ENCODE peak calls at places on chromosome 18, in four cellular contexts. C is uterus, T is psoas muscle, U is kidney. B is an unnamed sample.

GRCh38 chr18:48864876-48865275 is 85.9 kb downstream of the SMAD7 start:
- DNase-seq in U (peak), T (no peak), C (no peak), B (peak)

GRCh38 chr18:74222710-74223497 is 68.9 kb downstream of the CYB5A start:
- DNase-seq in U (no peak), C (no peak), T (no peak), B (no peak)

GRCh38 chr18:74226156-74226555 is 65.6 kb downstream of the CYB5A start:
- DNase-seq in C (no peak), U (no peak), T (no peak), B (no peak)

GRCh38 chr18:31722369-31722957 is 38.1 kb upstream of the B4GALT6 start:
- DNase-seq in T (peak), C (peak), U (no peak), B (no peak)

GRCh38 chr18:21315741-21316187 is 73.7 kb downstream of the GREB1L start:
- DNase-seq in C (no peak), U (no peak), T (no peak), B (no peak)

GRCh38 chr18:5543036-5543671 is 643 bp downstream of the EPB41L3 start:
- DNase-seq in U (peak), C (no peak), T (peak), B (no peak)

GRCh38 chr18:68991281-68991680 is 193.4 kb downstream of the CCDC102B start:
- DNase-seq in T (no peak), U (no peak), C (no peak), B (no peak)

GRCh38 chr18:36348331-36348730 is 50.8 kb downstream of the FHOD3 start:
- DNase-seq in C (no peak), T (no peak), U (peak), B (no peak)

GRCh38 chr18:45248240-45248903 is 366.9 kb upstream of the SLC14A2 start:
- DNase-seq in C (peak), T (no peak), U (no peak), B (no peak)

GRCh38 chr18:3466872-3467271 is 16.9 kb downstream of the TGIF1 start:
- DNase-seq in U (no peak), C (no peak), T (no peak), B (no peak)

GRCh38 chr18:58202406-58202730 is 158.3 kb downstream of the NEDD4L start:
- DNase-seq in U (peak), C (no peak), T (no peak), B (no peak)

GRCh38 chr18:49934457-49934856 is 121.1 kb upstream of the ACAA2 start:
- DNase-seq in C (no peak), T (no peak), U (no peak), B (no peak)

GRCh38 chr18:68466714-68467113 is 248.2 kb downstream of the TMX3 start:
- DNase-seq in T (no peak), C (no peak), U (no peak), B (no peak)

GRCh38 chr18:32770651-32771168 is 2.1 kb downstream of the KLHL14 start:
- DNase-seq in U (peak), T (no peak), C (no peak), B (no peak)

GRCh38 chr18:47883771-47884413 is 46.6 kb downstream of the SMAD2 start:
- DNase-seq in T (no peak), U (no peak), C (no peak), B (no peak)

GRCh38 chr18:47898055-47898454 is 32.4 kb downstream of the SMAD2 start:
- DNase-seq in T (no peak), U (no peak), C (no peak), B (no peak)

GRCh38 chr18:56962322-56962721 is 184.6 kb upstream of the BOD1L2 start:
- DNase-seq in C (no peak), U (no peak), T (no peak), B (no peak)

GRCh38 chr18:60232541-60232940 is 140.0 kb downstream of the MC4R start:
- DNase-seq in T (no peak), C (no peak), U (no peak), B (no peak)

GRCh38 chr18:62554083-62554815 is 31.4 kb downstream of the ZCCHC2 start:
- DNase-seq in C (no peak), T (no peak), U (no peak), B (no peak)

GRCh38 chr18:49858309-49859005 is 45.1 kb upstream of the ACAA2 start:
- DNase-seq in C (peak), T (peak), U (no peak), B (no peak)

DNA sequence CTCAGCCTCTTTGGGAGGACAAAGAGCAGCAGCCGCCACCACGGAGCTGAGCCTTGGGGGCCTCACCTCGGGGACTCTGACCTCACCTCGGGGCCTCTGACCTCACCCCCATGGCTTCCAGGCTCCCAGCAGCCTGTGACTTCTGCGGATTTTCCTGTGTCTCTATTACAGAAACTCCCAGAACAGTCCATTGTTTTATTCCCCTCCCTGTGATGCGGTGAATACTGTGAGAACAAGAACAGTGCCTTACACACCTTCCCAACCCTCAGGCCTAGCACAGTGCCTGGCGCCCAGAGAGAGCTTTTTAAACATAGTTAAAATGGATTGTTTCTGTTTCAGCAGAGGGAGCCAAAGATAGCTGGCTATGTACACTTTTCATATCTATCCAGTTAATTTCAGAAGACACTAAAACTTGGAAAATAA is 63.7 kb downstream of the MBP start:
- DNase-seq in U (no peak), T (peak), C (no peak), B (no peak)
- TF ChIP-seq CTCF in U (no peak), T (no peak), C (no peak), B (peak)

DNA sequence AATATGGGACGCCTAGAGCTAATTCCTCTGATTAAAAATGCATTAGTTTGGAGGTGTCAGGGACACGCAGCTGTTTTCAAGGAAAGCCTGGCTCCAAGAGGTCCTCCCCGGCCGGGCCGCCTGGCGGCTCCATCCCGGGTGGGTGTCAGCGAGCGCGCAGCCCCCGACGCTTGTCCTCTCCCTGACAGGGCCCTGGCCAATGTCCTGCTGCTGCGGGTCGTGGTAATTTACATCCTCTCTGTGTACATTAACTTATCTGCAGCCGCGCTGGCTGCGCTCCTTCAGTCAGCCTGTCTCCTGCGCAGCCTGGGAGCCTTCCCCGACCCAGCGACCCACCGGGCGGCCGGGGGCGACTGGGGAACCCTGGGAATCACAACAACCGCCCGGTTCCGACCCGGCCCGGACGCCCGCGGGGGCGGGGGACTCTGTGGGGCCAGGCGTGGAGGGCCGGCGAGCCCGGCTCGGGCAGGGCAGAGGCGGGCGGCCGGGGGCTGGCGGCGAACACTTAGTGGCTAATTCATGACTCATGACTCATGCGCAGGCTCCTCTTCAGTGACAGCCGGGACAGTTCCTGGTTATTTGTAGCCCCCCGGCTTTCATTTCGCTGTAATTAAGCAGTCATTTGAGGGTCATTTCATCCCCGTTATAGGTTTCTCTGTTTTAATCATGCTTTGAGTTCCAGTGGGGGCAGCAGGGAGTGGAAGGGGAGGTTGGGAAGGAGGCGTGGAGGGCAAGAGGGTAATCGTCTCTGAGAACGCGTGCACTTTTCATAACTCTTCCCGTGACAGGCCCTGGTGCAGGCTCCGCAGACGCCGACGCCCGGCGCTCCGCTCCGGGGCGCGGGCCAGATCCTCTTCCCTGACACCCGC is 141.9 kb upstream of the CTAGE1 start:
- DNase-seq in T (peak), U (peak), C (peak), B (no peak)
- TF ChIP-seq CTCF in T (no peak), U (no peak), C (peak), B (peak)

GRCh38 chr18:64017870-64018269 is 48.0 kb downstream of the SERPINB8 start:
- DNase-seq in C (no peak), U (no peak), T (no peak), B (no peak)
- TF ChIP-seq CTCF in C (no peak), U (peak), T (peak), B (peak)

GRCh38 chr18:41395695-41396094 is 559.3 kb upstream of the PIK3C3 start:
- DNase-seq in U (no peak), C (no peak), T (no peak), B (no peak)
- TF ChIP-seq CTCF in U (no peak), C (no peak), T (no peak), B (peak)

GRCh38 chr18:7191736-7192135 is 39.2 kb upstream of the LRRC30 start:
- DNase-seq in U (no peak), C (no peak), T (no peak), B (no peak)

GRCh38 chr18:7202119-7202680 is 28.7 kb upstream of the LRRC30 start:
- DNase-seq in C (no peak), T (no peak), U (no peak), B (no peak)

GRCh38 chr18:7201096-7201495 is 29.8 kb upstream of the LRRC30 start:
- DNase-seq in T (no peak), C (no peak), U (no peak), B (no peak)

GRCh38 chr18:7198326-7198725 is 32.6 kb upstream of the LRRC30 start:
- DNase-seq in C (no peak), T (no peak), U (no peak), B (no peak)

GRCh38 chr18:7196421-7196820 is 34.5 kb upstream of the LRRC30 start:
- DNase-seq in T (no peak), C (no peak), U (no peak), B (no peak)
- TF ChIP-seq CTCF in T (no peak), C (no peak), U (no peak), B (no peak)

GRCh38 chr18:78321402-78321801 is 658.2 kb upstream of the SALL3 start:
- DNase-seq in T (no peak), C (no peak), U (no peak), B (no peak)

GRCh38 chr18:78319264-78319663 is 660.4 kb upstream of the SALL3 start:
- DNase-seq in C (no peak), T (no peak), U (no peak), B (no peak)

GRCh38 chr18:78323453-78324230 is 656.0 kb upstream of the SALL3 start:
- DNase-seq in C (no peak), T (no peak), U (no peak), B (no peak)

GRCh38 chr18:78319934-78320333 is 659.7 kb upstream of the SALL3 start:
- DNase-seq in U (no peak), T (no peak), C (no peak), B (no peak)
- TF ChIP-seq CTCF in U (no peak), T (no peak), C (no peak), B (no peak)

DNA sequence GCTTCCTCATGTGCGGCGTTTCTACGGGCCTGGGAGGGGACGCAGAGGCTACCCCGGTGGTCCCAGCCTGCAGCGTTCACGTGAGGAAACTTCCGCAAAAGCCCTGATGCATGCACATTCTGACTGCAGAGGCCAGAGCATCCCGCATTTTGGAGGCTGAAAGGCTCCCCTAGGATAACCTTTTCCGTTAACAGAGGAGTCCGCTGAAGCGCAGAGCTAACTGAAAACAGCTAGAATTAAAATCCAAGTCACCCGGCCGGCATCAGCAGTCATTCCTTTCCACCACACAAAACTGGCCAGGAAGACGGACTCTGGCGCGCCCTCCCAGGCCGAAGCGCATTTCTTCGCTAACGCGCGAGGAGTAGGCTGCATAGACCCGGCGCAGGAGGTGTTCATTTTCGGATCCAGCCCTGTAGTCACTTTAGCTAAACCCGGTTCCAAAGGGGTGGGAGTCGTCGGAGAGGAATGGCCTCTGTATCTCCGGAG is 747 bp upstream of the TUBB6 start:
- DNase-seq in U (peak), C (peak), T (peak), B (no peak)
- TF ChIP-seq CTCF in U (no peak), C (peak), T (no peak), B (peak)

DNA sequence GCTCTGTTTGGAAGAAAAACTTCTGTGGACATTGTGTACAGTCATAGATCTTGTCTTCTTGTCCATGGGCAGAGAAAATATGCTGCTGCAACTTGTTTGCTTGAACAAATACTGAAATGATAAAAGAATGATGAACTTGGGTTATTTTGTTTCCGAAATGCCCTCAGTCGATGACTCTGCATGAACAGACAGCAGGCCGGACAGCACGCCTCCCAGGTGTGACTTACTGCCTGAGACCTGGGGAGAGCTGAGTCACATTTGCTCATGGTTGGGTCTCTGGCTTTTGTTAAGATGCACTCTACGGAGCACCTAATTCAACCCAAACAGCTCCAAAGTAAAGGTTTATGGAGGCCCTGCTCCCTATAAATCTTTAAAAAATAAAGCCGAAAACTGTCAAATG is 262.5 kb downstream of the ZNF521 start:
- DNase-seq in U (no peak), C (no peak), T (no peak), B (no peak)
- TF ChIP-seq CTCF in U (no peak), C (no peak), T (no peak), B (no peak)

GRCh38 chr18:67280843-67281242 is 235.7 kb downstream of the DSEL start:
- DNase-seq in C (no peak), T (no peak), U (no peak), B (no peak)

GRCh38 chr18:67282796-67283195 is 233.7 kb downstream of the DSEL start:
- DNase-seq in U (no peak), T (no peak), C (no peak), B (no peak)

GRCh38 chr18:67273288-67273687 is 243.2 kb downstream of the DSEL start:
- DNase-seq in T (no peak), C (no peak), U (no peak), B (no peak)

GRCh38 chr18:67281746-67282145 is 234.8 kb downstream of the DSEL start:
- DNase-seq in T (no peak), C (no peak), U (no peak), B (no peak)

GRCh38 chr18:67278984-67279383 is 237.5 kb downstream of the DSEL start:
- DNase-seq in T (no peak), U (no peak), C (no peak), B (no peak)
- TF ChIP-seq CTCF in T (no peak), U (no peak), C (no peak), B (peak)

DNA sequence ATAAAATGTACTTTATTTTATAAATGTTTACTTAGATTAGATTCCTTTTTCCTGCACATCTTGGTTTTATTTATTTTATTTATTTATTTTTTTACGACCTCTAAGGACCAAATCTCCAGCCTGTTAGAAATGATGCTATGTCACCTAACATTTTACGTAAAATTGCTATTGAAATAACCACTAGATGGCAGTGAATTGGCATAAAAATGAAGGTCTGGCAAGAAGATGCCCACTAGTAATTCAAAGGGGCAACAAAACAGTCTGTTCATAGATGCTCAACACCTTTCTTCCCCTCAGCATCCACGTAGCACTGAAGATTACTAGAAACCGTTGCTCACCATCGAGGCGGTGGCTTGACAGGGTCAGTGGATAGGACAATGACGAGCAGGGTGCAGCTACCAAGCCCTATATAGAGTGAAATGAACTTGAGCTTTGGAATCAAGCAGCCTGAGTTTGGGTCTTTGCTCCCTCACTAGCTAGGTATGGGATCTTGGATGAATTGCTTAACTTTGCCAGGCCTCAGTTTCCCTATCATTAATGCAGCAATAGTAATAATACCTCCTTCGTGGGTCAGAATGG is 128.7 kb upstream of the L3MBTL4 start:
- DNase-seq in C (no peak), U (no peak), T (no peak), B (no peak)
- TF ChIP-seq CTCF in C (peak), U (peak), T (peak), B (peak)

B was measured in chondrocyte.